ENCODE peak calls at places on chromosomes 1 and 21, in four cellular contexts. T is thoracic aorta, P is RWPE2, U is left ventricle myocardium inferior. G is an unnamed sample. For H3K36me3 and H3K4me1, the result is how much of the 10 kb centered on the place peaks cover.

GRCh38 chr1:9651565-9652378 is at the start of gene PIK3CD:
- DNase-seq in T (no peak), P (no peak), U (peak), G (no peak)

GRCh38 chr1:161182214-161182613 is 4.9 kb upstream of the B4GALT3 start:
- DNase-seq in T (no peak), P (no peak), U (no peak), G (no peak)

GRCh38 chr1:179425186-179425585 is 59.4 kb downstream of the AXDND1 start:
- DNase-seq in T (no peak), P (no peak), U (no peak), G (no peak)

GRCh38 chr1:22518379-22518778 is 44.9 kb upstream of the EPHA8 start:
- DNase-seq in T (no peak), P (no peak), U (no peak), G (no peak)

GRCh38 chr1:31633117-31633516 is 11.6 kb downstream of the PEF1 start:
- DNase-seq in T (no peak), P (no peak), U (no peak), G (no peak)

GRCh38 chr21:24076179-24076578 is 1531.1 kb downstream of the MRPL39 start:
- DNase-seq in T (no peak), P (no peak), U (no peak), G (no peak)

GRCh38 chr1:24942789-24943188 is 12.7 kb upstream of the RUNX3 start:
- DNase-seq in T (no peak), P (no peak), U (no peak), G (no peak)

GRCh38 chr1:117585086-117585485 is 20.8 kb upstream of the TENT5C start:
- DNase-seq in T (no peak), P (no peak), U (no peak), G (no peak)

GRCh38 chr1:118788372-118788955 is 199.7 kb downstream of the TBX15 start:
- DNase-seq in T (no peak), P (no peak), U (no peak), G (no peak)

GRCh38 chr1:201139756-201140155 is 12.8 kb upstream of the ASCL5 start:
- DNase-seq in T (no peak), P (no peak), U (no peak), G (no peak)
- H3K36me3 ChIP-seq in T (under half), P (under half), U (half or more), G (under half)

GRCh38 chr1:83832194-83832593 is 166.7 kb downstream of the TTLL7 start:
- DNase-seq in T (no peak), P (no peak), U (no peak), G (no peak)

GRCh38 chr1:83822206-83822605 is 176.7 kb downstream of the TTLL7 start:
- DNase-seq in T (no peak), P (no peak), U (no peak), G (no peak)

GRCh38 chr1:83828456-83828855 is 170.5 kb downstream of the TTLL7 start:
- DNase-seq in T (no peak), P (no peak), U (no peak), G (no peak)

GRCh38 chr1:83827731-83828130 is 171.2 kb downstream of the TTLL7 start:
- DNase-seq in T (no peak), P (no peak), U (peak), G (no peak)
- H3K4me1 ChIP-seq in T (under half), P (under half), U (under half), G (under half)

GRCh38 chr1:208217774-208218173 is 26.4 kb downstream of the PLXNA2 start:
- DNase-seq in T (no peak), P (no peak), U (no peak), G (no peak)
- H3K27ac ChIP-seq in T (peak), P (no peak), U (peak), G (no peak)

GRCh38 chr1:1309525-1310385 is 1.4 kb downstream of the PUSL1 start:
- DNase-seq in T (no peak), P (no peak), U (no peak), G (no peak)
- H3K36me3 ChIP-seq in T (under half), P (under half), U (half or more), G (under half)

DNA sequence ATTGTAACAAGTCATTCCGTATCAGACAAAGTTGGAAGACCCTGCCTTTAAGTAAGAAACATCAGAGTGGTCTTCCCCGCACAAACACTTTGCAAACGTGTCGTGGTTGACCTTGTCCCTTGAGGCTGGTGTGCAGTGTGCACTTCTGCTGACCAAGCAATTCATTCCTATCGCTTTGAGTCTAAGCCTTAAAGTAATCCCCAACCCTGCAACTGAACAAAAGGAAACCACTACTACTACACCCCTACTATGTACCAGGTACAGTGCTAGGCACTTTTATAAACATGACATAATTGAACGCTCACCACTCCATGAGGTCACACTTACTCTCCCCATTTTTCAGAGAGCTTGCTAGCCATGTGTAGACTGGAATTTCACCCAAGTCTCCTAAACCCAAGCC is 10.6 kb downstream of the ITPKB start:
- DNase-seq in T (no peak), P (no peak), U (no peak), G (no peak)
- H3K4me1 ChIP-seq in T (under half), P (under half), U (half or more), G (under half)

GRCh38 chr1:45969866-45970265 is 162.6 kb downstream of the PIK3R3 start:
- DNase-seq in T (no peak), P (no peak), U (no peak), G (no peak)
- H3K27ac ChIP-seq in T (no peak), P (no peak), U (no peak), G (no peak)

GRCh38 chr1:154583691-154584212 is 16.2 kb downstream of the CHRNB2 start:
- DNase-seq in T (no peak), P (no peak), U (no peak), G (no peak)
- H3K36me3 ChIP-seq in T (half or more), P (half or more), U (half or more), G (half or more)

GRCh38 chr21:15003463-15004135 is 61.2 kb downstream of the NRIP1 start:
- DNase-seq in T (no peak), P (no peak), U (no peak), G (no peak)

GRCh38 chr21:15007716-15008296 is 57.0 kb downstream of the NRIP1 start:
- DNase-seq in T (no peak), P (no peak), U (no peak), G (no peak)

GRCh38 chr21:15004721-15005370 is 60.0 kb downstream of the NRIP1 start:
- DNase-seq in T (no peak), P (no peak), U (no peak), G (no peak)

GRCh38 chr21:15006594-15007230 is 58.1 kb downstream of the NRIP1 start:
- DNase-seq in T (no peak), P (no peak), U (no peak), G (no peak)

GRCh38 chr21:15005391-15005790 is 59.4 kb downstream of the NRIP1 start:
- DNase-seq in T (no peak), P (no peak), U (no peak), G (peak)
- H3K4me1 ChIP-seq in T (under half), P (under half), U (half or more), G (under half)